ENCODE peak calls at places on chromosomes 4 and X, in seven cellular contexts. T, O, U, J, L, A and F are unnamed samples.

GRCh38 chr4:81491943-81492342 is 20.2 kb upstream of the RASGEF1B start:
- DNase-seq in T (no peak), O (no peak), U (no peak), J (no peak), L (no peak), A (peak), F (no peak)

GRCh38 chrX:44872319-44872816 is 620 bp upstream of the KDM6A start:
- DNase-seq in T (no peak), O (no peak), U (no peak), J (no peak), L (peak), A (no peak), F (no peak)

GRCh38 chr4:118557298-118557851 is 127.8 kb upstream of the METTL14 start:
- DNase-seq in T (no peak), O (peak), U (peak), J (peak), L (no peak), A (peak), F (peak)

GRCh38 chrX:73214366-73215094 is at the start of gene NAP1L2:
- DNase-seq in T (no peak), O (peak), U (peak), J (no peak), L (peak), A (peak), F (no peak)

GRCh38 chr4:186846426-186846825 is 122.8 kb upstream of the FAT1 start:
- DNase-seq in T (no peak), O (no peak), U (no peak), J (no peak), L (no peak), A (no peak), F (no peak)

GRCh38 chr4:140876597-140877364 is 120.6 kb upstream of the TBC1D9 start:
- DNase-seq in T (no peak), O (peak), U (peak), J (no peak), L (no peak), A (peak), F (no peak)

GRCh38 chrX:1205681-1206611 is 6.5 kb downstream of the CRLF2 start:
- DNase-seq in T (no peak), O (peak), U (peak), J (no peak), L (no peak), A (peak), F (peak)

GRCh38 chr4:153789741-153790651 is 1.1 kb upstream of the SFRP2 start:
- DNase-seq in T (no peak), O (no peak), U (peak), J (no peak), L (no peak), A (no peak), F (no peak)

GRCh38 chr4:175457956-175458355 is 354.1 kb downstream of the GPM6A start:
- DNase-seq in T (no peak), O (no peak), U (no peak), J (no peak), L (no peak), A (no peak), F (no peak)

GRCh38 chrX:18620349-18620748 is 51.6 kb downstream of the RS1 start:
- DNase-seq in T (no peak), O (no peak), U (no peak), J (no peak), L (no peak), A (no peak), F (no peak)

GRCh38 chrX:109856974-109857373 is 123.9 kb upstream of the ACSL4 start:
- DNase-seq in T (no peak), O (no peak), U (peak), J (no peak), L (no peak), A (peak), F (no peak)

DNA sequence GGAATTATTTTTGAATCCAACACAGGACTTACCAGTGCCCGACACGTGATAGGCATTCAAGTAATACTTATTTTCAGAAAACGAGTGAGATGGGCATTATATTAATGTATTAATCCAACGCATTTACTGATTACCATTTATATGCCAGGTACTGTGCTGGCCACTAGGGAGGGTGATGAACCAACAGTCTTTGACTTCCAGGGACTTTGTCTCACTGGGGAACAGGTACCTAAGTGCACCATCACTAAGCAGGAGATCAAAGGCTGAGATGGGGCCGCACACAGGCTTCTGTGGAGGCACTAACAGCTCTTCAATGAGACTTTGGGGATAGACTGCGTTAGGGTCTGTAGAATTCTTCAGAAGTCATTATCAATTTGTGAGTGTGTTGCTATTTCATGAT is 5.7 kb upstream of the TADA2B start:
- DNase-seq in T (no peak), O (no peak), U (no peak), J (no peak), L (no peak), A (no peak), F (no peak)
- TF ChIP-seq CTCF in T (no peak), O (peak), U (no peak), J (no peak), L (no peak), A (no peak), F (no peak)

DNA sequence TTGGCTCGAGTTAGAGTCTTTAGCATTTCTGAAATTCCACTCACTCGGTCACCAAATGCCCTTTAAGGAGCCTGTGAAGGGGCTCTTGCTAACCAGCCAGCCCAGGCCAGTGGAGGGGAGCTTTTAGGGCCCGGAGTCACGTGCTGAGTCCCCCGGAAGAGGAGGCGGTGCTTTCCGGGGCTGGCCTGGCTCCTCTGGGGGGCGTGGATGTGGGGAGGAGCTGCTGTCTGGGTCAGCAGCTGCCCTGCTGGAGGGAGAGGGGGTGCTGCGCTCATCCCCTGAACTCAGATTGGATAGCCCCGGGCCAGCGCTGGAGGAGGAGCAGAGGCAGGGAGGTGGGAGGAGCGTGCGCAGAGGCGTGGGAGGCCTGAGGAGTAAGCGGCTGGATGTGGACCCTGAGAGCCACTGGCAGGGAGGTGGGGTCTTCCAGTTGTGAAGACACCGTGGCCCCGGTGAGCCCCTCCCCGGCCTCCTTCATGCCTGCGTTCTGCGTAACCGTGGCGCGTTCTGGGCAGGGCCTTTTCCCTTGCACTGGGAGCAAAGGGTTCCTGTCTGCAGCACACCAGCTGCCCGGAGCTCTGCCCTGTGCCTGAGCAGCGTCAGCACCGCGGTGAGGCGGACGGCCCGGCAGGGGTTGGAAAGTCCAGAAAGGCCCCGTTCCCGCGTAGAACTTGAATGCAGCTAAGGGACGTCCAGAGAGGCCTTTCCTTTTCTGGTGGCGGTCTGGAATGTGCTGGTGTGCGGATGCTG is 19.7 kb downstream of the MAEA start:
- DNase-seq in T (no peak), O (peak), U (peak), J (peak), L (peak), A (peak), F (peak)
- H3K4me3 ChIP-seq in T (no peak), O (peak), U (peak), J (peak), L (no peak), A (peak), F (peak)

GRCh38 chr4:180665994-180666818 is 1577.0 kb upstream of the TENM3 start:
- DNase-seq in T (no peak), O (peak), U (peak), J (no peak), L (no peak), A (peak), F (peak)
- TF ChIP-seq CTCF in T (peak), O (peak), U (peak), J (peak), L (no peak), A (peak), F (peak)

GRCh38 chr4:113978105-113978504 is 1.3 kb downstream of the ARSJ start:
- DNase-seq in T (no peak), O (no peak), U (no peak), J (no peak), L (no peak), A (peak), F (no peak)
- H3K4me3 ChIP-seq in T (no peak), O (peak), U (peak), J (peak), L (no peak), A (peak), F (peak)

DNA sequence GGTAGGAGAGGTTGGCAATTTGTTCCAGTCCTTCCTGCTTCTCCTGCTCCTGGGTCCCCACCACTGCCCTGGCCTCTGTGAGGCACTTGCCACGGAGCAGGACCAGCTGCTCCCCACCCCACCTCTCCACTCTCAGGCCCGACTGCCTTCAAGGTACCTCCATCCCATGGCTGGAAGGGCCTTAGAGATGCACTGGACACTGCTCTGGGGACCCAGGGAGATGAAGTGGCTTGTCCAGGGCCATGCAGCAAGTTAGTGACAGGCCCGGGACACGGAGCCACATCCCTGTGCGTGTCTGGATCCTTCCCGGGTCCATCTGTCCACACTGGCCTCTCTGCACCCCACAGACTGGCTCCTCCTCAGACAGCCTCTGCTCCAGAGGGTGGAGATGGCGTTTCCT is 105.3 kb downstream of the CPZ start:
- DNase-seq in T (no peak), O (no peak), U (no peak), J (no peak), L (no peak), A (no peak), F (no peak)
- TF ChIP-seq CTCF in T (no peak), O (no peak), U (no peak), J (no peak), L (no peak), A (no peak), F (no peak)

GRCh38 chr4:38805530-38806145 is 1.0 kb upstream of the TLR1 start:
- DNase-seq in T (peak), O (no peak), U (peak), J (no peak), L (no peak), A (no peak), F (no peak)

GRCh38 chr4:38800956-38801450 is 3.6 kb downstream of the TLR1 start:
- DNase-seq in T (no peak), O (no peak), U (no peak), J (no peak), L (no peak), A (no peak), F (no peak)

GRCh38 chr4:38802561-38803355 is 1.8 kb downstream of the TLR1 start:
- DNase-seq in T (no peak), O (no peak), U (no peak), J (no peak), L (no peak), A (no peak), F (no peak)

GRCh38 chr4:38804654-38805295 is at the start of gene TLR1:
- DNase-seq in T (no peak), O (peak), U (peak), J (peak), L (no peak), A (peak), F (peak)

GRCh38 chr4:38803833-38804653 is 548 bp downstream of the TLR1 start:
- DNase-seq in T (peak), O (no peak), U (no peak), J (no peak), L (no peak), A (no peak), F (no peak)
- H3K4me3 ChIP-seq in T (peak), O (no peak), U (peak), J (no peak), L (no peak), A (no peak), F (no peak)

GRCh38 chr4:64326507-64326906 is 82.7 kb downstream of the TECRL start:
- DNase-seq in T (no peak), O (no peak), U (no peak), J (no peak), L (no peak), A (no peak), F (no peak)

GRCh38 chr4:64327237-64327636 is 82.0 kb downstream of the TECRL start:
- DNase-seq in T (no peak), O (no peak), U (no peak), J (no peak), L (no peak), A (no peak), F (no peak)

GRCh38 chr4:64334964-64335363 is 74.3 kb downstream of the TECRL start:
- DNase-seq in T (no peak), O (no peak), U (no peak), J (no peak), L (no peak), A (no peak), F (no peak)

GRCh38 chr4:64330143-64330542 is 79.1 kb downstream of the TECRL start:
- DNase-seq in T (no peak), O (no peak), U (no peak), J (no peak), L (no peak), A (no peak), F (no peak)
- TF ChIP-seq CTCF in T (no peak), O (no peak), U (no peak), J (no peak), L (no peak), A (no peak), F (no peak)

GRCh38 chrX:11665144-11666040 is at the start of gene ARHGAP6:
- DNase-seq in T (no peak), O (no peak), U (peak), J (no peak), L (peak), A (peak), F (no peak)
- H3K4me3 ChIP-seq in T (peak), O (peak), U (peak), J (peak), L (no peak), A (peak), F (peak)

GRCh38 chr4:2166253-2166652 is 75.7 kb downstream of the HAUS3 start:
- DNase-seq in T (no peak), O (no peak), U (no peak), J (no peak), L (no peak), A (no peak), F (no peak)

GRCh38 chr4:2172161-2172560 is 69.8 kb downstream of the HAUS3 start:
- DNase-seq in T (peak), O (no peak), U (no peak), J (no peak), L (no peak), A (no peak), F (no peak)

GRCh38 chr4:2172627-2173231 is 69.2 kb downstream of the HAUS3 start:
- DNase-seq in T (no peak), O (no peak), U (no peak), J (no peak), L (no peak), A (no peak), F (no peak)

GRCh38 chr4:2165391-2165790 is 76.5 kb downstream of the HAUS3 start:
- DNase-seq in T (no peak), O (no peak), U (no peak), J (no peak), L (no peak), A (no peak), F (no peak)

GRCh38 chr4:2168469-2169319 is 73.2 kb downstream of the HAUS3 start:
- DNase-seq in T (no peak), O (no peak), U (no peak), J (no peak), L (peak), A (no peak), F (no peak)
- TF ChIP-seq CTCF in T (no peak), O (no peak), U (no peak), J (no peak), L (no peak), A (no peak), F (no peak)

GRCh38 chr4:135839712-135840111 is 1638.1 kb upstream of the PABPC4L start:
- DNase-seq in T (no peak), O (no peak), U (no peak), J (no peak), L (no peak), A (no peak), F (no peak)
- H3K4me3 ChIP-seq in T (no peak), O (no peak), U (no peak), J (no peak), L (no peak), A (no peak), F (no peak)